ENCODE peak calls at places on chromosome 2, in five cellular contexts. B, O, W, E and I are unnamed samples.

GRCh38 chr2:229708335-229708734 is 6.0 kb downstream of the DNER start:
- DNase-seq in B (no peak), O (no peak), W (no peak), E (no peak), I (no peak)

GRCh38 chr2:236628981-236629605 is 59.5 kb downstream of the ACKR3 start:
- DNase-seq in B (no peak), O (no peak), W (no peak), E (no peak), I (peak)

GRCh38 chr2:174038472-174038871 is 73.3 kb upstream of the SP3 start:
- DNase-seq in B (no peak), O (no peak), W (no peak), E (no peak), I (no peak)

GRCh38 chr2:196459539-196459938 is 180.0 kb upstream of the CCDC150 start:
- DNase-seq in B (no peak), O (no peak), W (no peak), E (no peak), I (no peak)

GRCh38 chr2:180478883-180479282 is 471.8 kb upstream of the CWC22 start:
- DNase-seq in B (no peak), O (no peak), W (no peak), E (no peak), I (no peak)

GRCh38 chr2:218993345-218994315 is at the start of gene CRYBA2:
- DNase-seq in B (no peak), O (peak), W (no peak), E (peak), I (no peak)

GRCh38 chr2:14661163-14661562 is 28.6 kb downstream of the LRATD1 start:
- DNase-seq in B (no peak), O (no peak), W (no peak), E (no peak), I (no peak)

GRCh38 chr2:85524567-85524923 is 14.4 kb upstream of the MAT2A start:
- DNase-seq in B (no peak), O (no peak), W (no peak), E (peak), I (no peak)

GRCh38 chr2:105294844-105295481 is 34.6 kb downstream of the TGFBRAP1 start:
- DNase-seq in B (no peak), O (peak), W (no peak), E (peak), I (no peak)

GRCh38 chr2:219369447-219369861 is 18.3 kb downstream of the DNPEP start:
- DNase-seq in B (peak), O (peak), W (peak), E (no peak), I (peak)

GRCh38 chr2:229930656-229931055 is 8.4 kb downstream of the FBXO36 start:
- DNase-seq in B (no peak), O (no peak), W (no peak), E (no peak), I (no peak)

GRCh38 chr2:60351802-60352201 is 201.7 kb downstream of the BCL11A start:
- DNase-seq in B (no peak), O (no peak), W (no peak), E (no peak), I (no peak)

GRCh38 chr2:236889081-236889780 is 196.5 kb upstream of the COPS8 start:
- DNase-seq in B (no peak), O (no peak), W (no peak), E (no peak), I (peak)

GRCh38 chr2:127614731-127615130 is 31.2 kb upstream of the GPR17 start:
- DNase-seq in B (no peak), O (no peak), W (peak), E (no peak), I (peak)

GRCh38 chr2:100818003-100818605 is 1.8 kb upstream of the NPAS2 start:
- DNase-seq in B (no peak), O (peak), W (no peak), E (no peak), I (no peak)

GRCh38 chr2:182207049-182207746 is 219.6 kb downstream of the PDE1A start:
- DNase-seq in B (no peak), O (no peak), W (no peak), E (no peak), I (no peak)

GRCh38 chr2:219681301-219682290 is 54.2 kb downstream of the SLC4A3 start:
- DNase-seq in B (no peak), O (peak), W (no peak), E (no peak), I (peak)

GRCh38 chr2:2699117-2699497 is 368.0 kb upstream of the MYT1L start:
- DNase-seq in B (no peak), O (no peak), W (no peak), E (peak), I (no peak)

GRCh38 chr2:28904295-28904694 is 9.8 kb downstream of the WDR43 start:
- DNase-seq in B (no peak), O (peak), W (no peak), E (no peak), I (no peak)

GRCh38 chr2:78418041-78418440 is 607.5 kb upstream of the REG3G start:
- DNase-seq in B (no peak), O (peak), W (no peak), E (no peak), I (no peak)

GRCh38 chr2:234680688-234681050 is 183.8 kb upstream of the ARL4C start:
- DNase-seq in B (no peak), O (no peak), W (no peak), E (no peak), I (no peak)

GRCh38 chr2:221097568-221097915 is 474.6 kb downstream of the EPHA4 start:
- DNase-seq in B (no peak), O (peak), W (no peak), E (no peak), I (no peak)

GRCh38 chr2:121242976-121243375 is 42.0 kb downstream of the TFCP2L1 start:
- DNase-seq in B (no peak), O (no peak), W (no peak), E (no peak), I (no peak)

GRCh38 chr2:42112418-42112817 is 56.7 kb upstream of the EML4 start:
- DNase-seq in B (no peak), O (no peak), W (no peak), E (no peak), I (no peak)

GRCh38 chr2:31049913-31050588 is 88.2 kb downstream of the GALNT14 start:
- DNase-seq in B (no peak), O (no peak), W (no peak), E (no peak), I (peak)

GRCh38 chr2:74505448-74506246 is 1.8 kb downstream of the PCGF1 start:
- DNase-seq in B (no peak), O (no peak), W (no peak), E (no peak), I (no peak)

GRCh38 chr2:74504591-74504990 is 2.9 kb downstream of the PCGF1 start:
- DNase-seq in B (no peak), O (no peak), W (no peak), E (no peak), I (no peak)

GRCh38 chr2:74507926-74508520 is 528 bp upstream of the PCGF1 start:
- DNase-seq in B (no peak), O (peak), W (no peak), E (peak), I (no peak)

GRCh38 chr2:74510272-74510671 is 2.8 kb upstream of the PCGF1 start:
- DNase-seq in B (no peak), O (no peak), W (no peak), E (no peak), I (no peak)

DNA sequence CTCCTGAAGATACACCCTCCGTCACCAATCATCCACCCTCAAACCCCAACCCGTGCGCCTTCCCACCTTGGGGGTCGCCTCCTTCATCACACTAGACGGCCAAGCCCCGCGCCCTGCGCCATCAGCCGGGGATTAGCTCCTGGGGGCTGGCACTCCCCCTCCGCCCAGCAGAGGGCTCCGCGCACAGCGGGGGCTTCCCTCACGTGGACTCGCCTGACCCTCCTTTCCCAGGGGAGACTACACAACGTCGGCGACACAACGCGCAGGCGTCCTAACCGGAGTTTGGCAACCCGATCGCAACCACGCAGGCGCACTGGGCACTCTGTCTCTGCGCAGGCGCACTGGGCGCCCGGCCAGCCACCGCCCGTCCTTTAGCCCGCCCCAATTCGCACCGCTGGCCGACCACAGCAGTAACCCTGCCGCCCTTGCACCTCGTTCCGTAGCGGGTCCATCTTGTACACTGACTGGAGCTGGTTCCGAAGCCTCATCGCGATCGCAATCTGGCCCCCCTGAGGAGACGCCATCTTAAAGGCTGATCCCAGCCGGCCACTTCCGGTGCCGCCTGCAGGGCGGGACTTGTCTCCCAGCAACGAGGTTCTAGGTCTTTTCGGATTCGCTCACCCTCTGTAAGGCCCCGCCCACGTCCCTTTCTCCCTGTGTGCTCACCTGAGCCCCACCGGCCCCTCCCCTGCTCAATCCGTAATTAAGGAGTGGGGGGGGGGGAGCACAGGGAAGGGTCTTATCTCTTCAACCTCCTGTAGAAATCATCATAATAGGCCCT is at the start of gene PCGF1:
- DNase-seq in B (peak), O (peak), W (peak), E (peak), I (peak)
- TF ChIP-seq CTCF in B (peak), O (no peak), W (no peak), E (peak), I (no peak)

GRCh38 chr2:106562826-106563594 is 75.8 kb downstream of the CD8B2 start:
- DNase-seq in B (no peak), O (no peak), W (no peak), E (peak), I (no peak)
- TF ChIP-seq CTCF in B (peak), O (no peak), W (peak), E (peak), I (no peak)

DNA sequence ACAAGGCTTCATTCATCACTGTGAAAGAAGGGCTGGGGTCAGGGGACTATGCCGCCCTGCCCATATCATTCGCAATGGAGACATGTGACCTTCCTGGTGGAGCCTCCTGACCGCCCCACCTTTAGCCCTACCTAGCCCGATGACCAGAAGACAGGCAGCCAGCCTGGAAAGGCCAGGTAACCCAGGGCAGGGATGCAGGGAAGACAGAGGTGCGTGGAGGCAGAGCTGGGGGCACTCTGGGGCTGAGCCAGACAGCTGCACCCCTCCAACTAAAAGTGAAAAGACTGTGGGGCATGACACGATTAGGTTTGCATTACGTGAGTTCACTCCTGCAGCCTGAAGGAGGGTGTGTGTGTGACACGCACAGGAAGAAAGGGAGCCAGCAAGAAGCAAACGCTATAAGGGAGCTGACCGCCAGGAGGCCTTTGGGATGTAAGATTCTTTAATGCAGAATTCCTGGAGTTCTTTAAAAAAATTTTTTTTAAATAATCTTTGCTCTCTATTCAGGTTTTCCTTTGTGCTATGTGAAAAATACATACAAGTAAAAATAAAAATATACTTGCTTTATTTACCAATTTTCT is 3.7 kb upstream of the HES6 start:
- DNase-seq in B (no peak), O (no peak), W (no peak), E (peak), I (no peak)
- TF ChIP-seq CTCF in B (no peak), O (no peak), W (no peak), E (peak), I (no peak)

DNA sequence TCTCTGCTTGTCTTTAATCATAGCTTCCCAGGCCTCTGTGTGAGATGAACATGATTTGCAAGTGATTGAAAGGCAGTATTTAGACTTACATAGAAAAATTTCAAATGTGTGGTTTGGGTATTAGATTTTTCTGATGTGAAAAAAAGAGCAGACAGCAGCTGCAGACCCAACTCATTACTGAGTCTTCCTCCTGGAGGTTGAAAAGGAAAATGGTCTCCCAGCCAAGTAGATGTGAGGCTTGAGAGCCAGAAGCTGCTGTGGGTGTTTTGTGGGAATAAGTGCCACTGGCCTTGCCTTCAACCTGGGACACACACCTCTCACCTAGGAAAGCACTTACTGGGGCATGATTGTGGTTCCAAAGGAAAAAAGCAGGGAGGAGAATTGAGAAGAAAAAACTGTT is 92.5 kb downstream of the KCTD18 start:
- DNase-seq in B (no peak), O (no peak), W (no peak), E (no peak), I (no peak)
- TF ChIP-seq CTCF in B (no peak), O (no peak), W (no peak), E (peak), I (no peak)

DNA sequence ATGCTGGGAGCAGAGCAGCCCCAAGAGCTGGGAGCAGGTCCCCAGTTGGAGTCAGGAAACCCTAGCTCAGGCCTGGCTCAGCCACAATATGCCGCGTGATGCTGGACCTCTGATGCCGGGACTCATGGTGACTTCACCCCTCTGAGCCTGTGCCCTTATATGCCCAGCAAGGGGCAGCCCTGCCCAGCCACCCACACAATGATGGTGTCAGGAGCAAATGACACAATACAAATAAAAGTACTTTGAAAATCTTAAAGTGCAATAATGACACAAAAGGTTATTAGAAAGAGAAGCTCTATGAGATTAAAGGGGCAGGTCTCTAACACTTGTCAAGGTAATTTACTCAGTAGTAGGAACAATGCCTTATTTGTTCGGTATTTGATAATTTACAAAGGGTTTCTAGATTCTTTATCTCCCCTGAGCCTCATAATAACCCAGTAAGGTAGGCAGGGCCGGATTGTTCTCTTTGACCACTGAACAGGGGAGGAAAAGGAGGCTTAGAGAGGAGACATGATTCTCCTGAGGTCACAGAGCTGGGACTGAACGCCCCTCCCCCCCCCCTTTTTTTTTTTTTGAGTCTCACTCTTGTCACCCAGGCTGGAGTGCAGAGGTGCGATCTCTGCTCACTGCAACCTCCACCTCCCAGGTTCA is 18.4 kb upstream of the KIF3C start:
- DNase-seq in B (no peak), O (peak), W (no peak), E (no peak), I (no peak)
- TF ChIP-seq CTCF in B (no peak), O (no peak), W (no peak), E (no peak), I (no peak)

DNA sequence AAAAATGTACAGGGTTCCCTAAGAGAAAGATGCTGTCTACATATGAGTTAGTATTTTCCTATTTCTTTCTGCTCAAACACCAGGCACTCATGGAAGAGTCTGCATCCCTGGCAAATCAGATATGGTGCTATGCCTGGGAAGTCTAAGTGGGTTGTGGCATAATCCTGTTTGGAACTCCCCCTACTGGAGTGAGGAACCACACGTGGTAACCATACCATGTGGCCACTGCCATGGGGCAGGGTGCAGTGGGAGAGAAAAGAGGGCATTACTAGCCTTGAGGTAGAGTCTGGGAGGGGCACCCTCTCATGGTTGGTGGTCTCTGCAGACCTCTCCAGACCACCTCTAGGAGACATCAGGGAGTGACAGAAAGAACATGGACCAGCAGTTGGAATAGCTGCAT is 257.9 kb upstream of the ATP5MC3 start:
- DNase-seq in B (no peak), O (no peak), W (no peak), E (no peak), I (no peak)
- TF ChIP-seq CTCF in B (no peak), O (no peak), W (no peak), E (peak), I (no peak)

DNA sequence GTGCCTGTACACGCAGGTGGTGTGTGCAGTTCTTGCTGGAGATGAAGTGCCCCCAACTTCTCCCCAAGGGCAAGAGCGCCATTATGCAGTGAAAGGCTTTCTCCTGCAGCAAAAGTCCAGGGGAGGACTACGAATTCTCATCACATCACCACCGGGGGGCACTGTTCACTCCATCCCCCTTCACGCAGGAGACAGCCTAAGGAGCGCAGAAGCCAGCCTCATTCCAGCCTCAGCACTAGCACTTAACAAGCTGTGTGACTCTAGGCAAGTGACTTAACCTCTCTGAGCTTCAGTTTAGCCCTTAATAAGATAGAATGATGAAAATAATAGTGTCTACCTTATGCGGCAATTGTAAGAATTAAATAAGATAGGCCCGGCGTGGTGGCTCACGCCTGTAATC is 32.3 kb downstream of the DNMT3A start:
- DNase-seq in B (peak), O (peak), W (no peak), E (peak), I (no peak)
- TF ChIP-seq CTCF in B (peak), O (peak), W (no peak), E (peak), I (no peak)

DNA sequence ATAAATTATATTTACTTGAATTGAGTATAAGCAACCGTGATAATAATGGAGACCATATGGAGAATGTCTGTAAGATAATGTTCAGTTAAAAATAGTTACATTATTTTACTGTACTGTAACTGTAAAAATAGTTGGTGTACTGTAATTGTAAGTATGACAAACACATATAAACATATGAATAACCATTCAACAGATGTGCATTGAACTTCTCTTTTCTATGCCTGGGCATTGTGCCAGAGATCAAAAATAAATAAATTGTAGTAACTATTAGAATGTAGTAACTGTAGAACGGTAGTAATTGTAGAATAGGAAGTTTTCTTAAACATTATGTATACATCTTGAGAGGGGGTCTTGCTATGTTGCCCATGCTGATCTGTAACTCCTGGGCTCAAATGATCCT is 287.4 kb upstream of the EPAS1 start:
- DNase-seq in B (no peak), O (no peak), W (no peak), E (no peak), I (no peak)
- TF ChIP-seq CTCF in B (no peak), O (no peak), W (no peak), E (no peak), I (no peak)